ENCODE peak calls at places on chromosomes 1 and 21, in eight cellular contexts. D is astrocyte of the spinal cord, N is GM20000, G is GM13977, K is lung, Y is breast epithelium, X is WERI-Rb-1, S is heart left ventricle. E is an unnamed sample.

GRCh38 chr1:168520052-168520751 is 23.6 kb downstream of the XCL2 start:
- DNase-seq in G (peak), Y (no peak), N (peak), K (no peak), S (no peak), D (no peak), X (no peak), E (no peak)

GRCh38 chr1:59541161-59541560 is 244.3 kb downstream of the FGGY start:
- DNase-seq in S (no peak), K (no peak), Y (no peak), G (no peak), D (no peak), X (no peak), N (no peak), E (no peak)

GRCh38 chr1:204145033-204145504 is 6.8 kb downstream of the ETNK2 start:
- DNase-seq in G (no peak), X (peak), Y (no peak), D (no peak), S (peak), N (no peak), K (no peak), E (no peak)

GRCh38 chr1:16122361-16122881 is 33.4 kb downstream of the EPHA2 start:
- DNase-seq in K (no peak), X (no peak), D (peak), Y (peak), G (no peak), S (peak), N (no peak), E (no peak)

GRCh38 chr21:46621457-46622182 is 13.9 kb upstream of the PRMT2 start:
- DNase-seq in G (no peak), X (no peak), S (no peak), D (peak), N (no peak), Y (peak), K (no peak), E (no peak)

GRCh38 chr1:159009287-159009686 is 420 bp upstream of the IFI16 start:
- DNase-seq in X (no peak), K (no peak), G (no peak), D (no peak), S (no peak), Y (no peak), N (no peak), E (no peak)

GRCh38 chr1:207031632-207032258 is 811 bp downstream of the C1orf116 start:
- DNase-seq in G (no peak), D (no peak), X (no peak), N (no peak), K (no peak), S (no peak), Y (peak), E (no peak)

GRCh38 chr1:41152622-41153044 is 89.5 kb downstream of the SCMH1 start:
- DNase-seq in S (no peak), K (no peak), D (peak), G (no peak), N (no peak), X (no peak), Y (no peak), E (no peak)

GRCh38 chr1:46532498-46533178 is 18.8 kb downstream of the KNCN start:
- DNase-seq in G (peak), S (peak), Y (no peak), K (peak), D (peak), N (peak), X (no peak), E (peak)

GRCh38 chr1:11499825-11500331 is 20.9 kb downstream of the DISP3 start:
- DNase-seq in K (no peak), S (no peak), Y (no peak), X (no peak), N (no peak), G (no peak), D (no peak), E (no peak)

GRCh38 chr1:231020816-231021215 is 19.2 kb downstream of the FAM89A start:
- DNase-seq in K (peak), G (no peak), S (no peak), Y (no peak), N (no peak), D (peak), X (no peak), E (no peak)

GRCh38 chr1:211800925-211801607 is 29.5 kb downstream of the LPGAT1 start:
- DNase-seq in G (no peak), K (no peak), Y (no peak), D (no peak), X (no peak), N (no peak), S (no peak), E (no peak)

GRCh38 chr1:203324103-203325003 is 19.0 kb downstream of the BTG2 start:
- DNase-seq in Y (no peak), N (no peak), X (no peak), D (no peak), K (peak), S (peak), G (no peak), E (no peak)

GRCh38 chr1:115705085-115706008 is 63.2 kb downstream of the CASQ2 start:
- DNase-seq in D (no peak), N (no peak), G (no peak), S (no peak), Y (no peak), X (no peak), K (no peak), E (no peak)

GRCh38 chr1:216119600-216119999 is 303.6 kb downstream of the USH2A start:
- DNase-seq in N (peak), Y (no peak), G (peak), D (peak), S (no peak), K (no peak), X (peak), E (no peak)

GRCh38 chr1:67376381-67376780 is 53.8 kb downstream of the SERBP1 start:
- DNase-seq in Y (peak), G (no peak), K (no peak), X (no peak), N (no peak), D (no peak), S (no peak), E (no peak)

GRCh38 chr1:94878329-94878728 is 48.6 kb downstream of the CNN3 start:
- DNase-seq in N (no peak), D (no peak), K (no peak), X (no peak), Y (no peak), S (no peak), G (no peak), E (no peak)

GRCh38 chr21:35329940-35330670 is 281.0 kb upstream of the RUNX1 start:
- DNase-seq in D (peak), Y (no peak), K (no peak), X (no peak), N (no peak), G (no peak), S (no peak), E (no peak)

GRCh38 chr1:65264197-65264929 is 45.0 kb upstream of the DNAJC6 start:
- DNase-seq in K (no peak), S (peak), X (peak), G (peak), D (peak), N (no peak), Y (no peak), E (no peak)

GRCh38 chr1:8891405-8891804 is 12.9 kb upstream of the ENO1 start:
- DNase-seq in S (no peak), G (no peak), N (no peak), K (no peak), X (no peak), D (no peak), Y (no peak), E (no peak)

GRCh38 chr1:119097380-119097779 is 43.1 kb downstream of the WARS2 start:
- DNase-seq in G (no peak), X (no peak), N (no peak), S (no peak), K (no peak), Y (no peak), D (peak), E (no peak)

GRCh38 chr1:154405762-154406571 is 824 bp downstream of the IL6R start:
- DNase-seq in Y (peak), N (peak), K (peak), X (peak), D (peak), G (no peak), S (peak), E (peak)

GRCh38 chr1:55210990-55211389 is 4.2 kb downstream of the USP24 start:
- DNase-seq in N (no peak), G (no peak), D (no peak), K (no peak), S (no peak), Y (no peak), X (no peak), E (no peak)

GRCh38 chr1:183983371-183984105 is 54.0 kb downstream of the COLGALT2 start:
- DNase-seq in S (no peak), N (no peak), Y (no peak), D (no peak), X (no peak), G (no peak), K (no peak), E (no peak)

GRCh38 chr1:48572632-48573258 is 100.7 kb upstream of the SPATA6 start:
- DNase-seq in K (peak), S (peak), Y (peak), N (peak), G (peak), D (peak), X (peak), E (peak)

GRCh38 chr1:226763741-226764264 is 24.7 kb upstream of the ITPKB start:
- DNase-seq in K (no peak), X (no peak), Y (no peak), D (peak), S (no peak), G (peak), N (peak), E (no peak)

GRCh38 chr1:202134645-202135172 is 9.8 kb downstream of the ARL8A start:
- DNase-seq in Y (peak), S (no peak), D (no peak), X (no peak), K (no peak), G (no peak), N (no peak), E (no peak)

GRCh38 chr1:67723620-67724019 is 38.6 kb downstream of the GADD45A start:
- DNase-seq in D (peak), S (no peak), X (no peak), N (no peak), G (no peak), Y (no peak), K (no peak), E (no peak)

GRCh38 chr1:174871886-174872285 is 127.9 kb upstream of the CACYBP start:
- DNase-seq in S (no peak), N (no peak), K (no peak), X (no peak), Y (no peak), D (no peak), G (no peak), E (no peak)

GRCh38 chr1:68116643-68117235 is 66.3 kb upstream of the DIRAS3 start:
- DNase-seq in K (peak), X (peak), Y (no peak), D (peak), N (peak), S (peak), G (peak), E (peak)

GRCh38 chr1:44500181-44501021 is 95.3 kb downstream of the RNF220 start:
- DNase-seq in D (peak), G (no peak), K (no peak), N (no peak), Y (no peak), X (peak), S (no peak), E (no peak)

GRCh38 chr1:100391675-100392074 is 39.4 kb downstream of the CDC14A start:
- DNase-seq in S (no peak), D (no peak), X (no peak), Y (no peak), K (no peak), N (no peak), G (no peak), E (no peak)

GRCh38 chr1:75611014-75611413 is at the start of gene SLC44A5:
- DNase-seq in N (no peak), S (no peak), D (no peak), Y (no peak), K (no peak), X (no peak), G (no peak), E (no peak)

GRCh38 chr21:42997053-42997452 is 22.7 kb downstream of the PKNOX1 start:
- DNase-seq in S (peak), K (peak), D (peak), X (no peak), N (no peak), Y (no peak), G (no peak), E (no peak)

GRCh38 chr1:11334261-11334804 is 61.3 kb downstream of the UBIAD1 start:
- DNase-seq in K (no peak), D (no peak), G (no peak), X (no peak), N (no peak), S (no peak), Y (no peak), E (no peak)

GRCh38 chr1:155698382-155699038 is 9.6 kb downstream of the DAP3 start:
- DNase-seq in N (no peak), K (no peak), X (no peak), S (no peak), D (peak), Y (no peak), G (no peak), E (no peak)

GRCh38 chr1:12552951-12553921 is 64.8 kb downstream of the DHRS3 start:
- DNase-seq in N (no peak), S (peak), X (no peak), D (no peak), K (no peak), G (no peak), Y (no peak), E (no peak)

GRCh38 chr1:54803761-54804470 is 2.8 kb upstream of the TTC22 start:
- DNase-seq in G (no peak), K (no peak), D (no peak), X (no peak), N (no peak), S (no peak), Y (no peak), E (no peak)

GRCh38 chr1:77953907-77954306 is 25.0 kb downstream of the FUBP1 start:
- DNase-seq in Y (no peak), X (no peak), N (no peak), G (no peak), S (no peak), K (no peak), D (no peak), E (no peak)
- TF ChIP-seq CTCF in Y (no peak), X (no peak), N (no peak), G (no peak), S (no peak), K (no peak), D (no peak), E (no peak)

GRCh38 chr1:39802496-39803260 is 14.0 kb upstream of the BMP8B start:
- DNase-seq in N (no peak), S (no peak), K (no peak), X (no peak), D (no peak), G (no peak), Y (no peak), E (no peak)
- TF ChIP-seq CTCF in N (no peak), S (no peak), K (no peak), X (no peak), D (no peak), G (no peak), Y (no peak), E (no peak)

DNA sequence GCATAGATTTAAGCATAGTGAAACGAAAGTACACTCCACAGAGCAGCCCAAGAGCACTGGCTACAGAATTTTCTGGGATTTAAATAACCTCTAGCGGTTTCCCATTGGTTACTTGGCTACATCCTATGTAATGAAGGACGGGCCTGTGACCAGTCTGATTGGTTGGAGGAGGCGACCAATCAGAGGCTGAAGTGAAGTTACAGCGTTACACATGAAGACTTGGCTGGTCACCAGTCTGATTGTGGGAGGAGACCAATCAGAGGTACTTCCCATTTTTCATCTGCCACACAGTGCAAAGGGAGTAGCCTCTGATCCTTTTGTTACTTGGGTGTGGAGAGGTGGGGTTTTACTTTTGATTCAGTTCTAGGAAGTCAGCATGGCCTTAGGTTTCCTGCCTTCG is 142.7 kb upstream of the SERTAD4 start:
- DNase-seq in G (no peak), S (no peak), D (no peak), K (no peak), X (no peak), Y (no peak), N (no peak), E (no peak)
- TF ChIP-seq CTCF in G (no peak), S (no peak), D (no peak), K (no peak), X (no peak), Y (no peak), N (no peak), E (no peak)

DNA sequence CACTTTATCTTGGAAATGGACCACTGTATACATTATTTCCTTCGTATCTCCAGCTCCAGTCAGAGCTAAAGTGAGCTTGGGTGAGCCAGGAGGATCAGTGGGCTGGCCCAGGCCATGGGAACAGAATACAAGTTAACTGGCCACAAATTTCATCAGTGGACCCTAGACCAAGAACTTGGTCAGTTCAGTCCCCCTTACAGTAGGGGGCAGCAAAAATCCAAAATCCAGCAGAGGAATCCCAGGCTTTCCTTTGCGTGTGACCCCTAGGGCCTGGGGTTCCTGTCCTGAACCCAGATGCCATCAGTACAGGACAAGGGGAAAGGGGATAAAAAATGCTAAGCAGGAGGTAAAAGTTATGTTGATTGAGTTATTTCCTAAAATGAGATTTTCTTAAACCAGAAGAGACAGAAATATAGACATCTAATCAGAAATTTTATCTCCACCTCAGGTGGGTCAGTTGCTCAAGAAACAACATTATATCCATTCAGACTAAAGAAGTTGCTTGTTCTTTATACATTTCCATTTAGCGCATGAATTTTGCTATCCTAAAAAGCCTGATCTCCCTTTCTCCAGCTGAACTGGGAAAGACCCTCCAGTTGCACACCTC is 24.1 kb upstream of the LCE5A start:
- DNase-seq in X (no peak), K (peak), N (peak), G (no peak), Y (no peak), D (no peak), S (no peak), E (no peak)
- TF ChIP-seq CTCF in X (peak), K (no peak), N (peak), G (peak), Y (no peak), D (no peak), S (peak), E (peak)

GRCh38 chr1:21319447-21320407 is 29.5 kb upstream of the ECE1 start:
- DNase-seq in X (no peak), N (no peak), Y (no peak), K (no peak), G (no peak), S (peak), D (peak), E (no peak)
- TF ChIP-seq CTCF in X (peak), N (no peak), Y (no peak), K (no peak), G (no peak), S (no peak), D (peak), E (no peak)

GRCh38 chr21:41933259-41934079 is 20.3 kb downstream of the C2CD2 start:
- DNase-seq in G (peak), D (no peak), X (no peak), Y (peak), K (no peak), S (no peak), N (no peak), E (no peak)
- TF ChIP-seq CTCF in G (no peak), D (peak), X (no peak), Y (no peak), K (no peak), S (peak), N (no peak), E (no peak)